ENCODE peak calls at places on chromosomes 12 and 14, in seven cellular contexts. X is NCI-H1092 treated with DMSO at 0.1 percent for 48 hours, O is endothelial cell, E is colonic mucosa, S is C1 segment of cervical spinal cord, A is AG08395, D is right cardiac atrium. W is an unnamed sample.

GRCh38 chr12:45388545-45388944 is 172.7 kb downstream of the ANO6 start:
- DNase-seq in X (peak), O (peak), E (peak), S (no peak), A (peak), D (no peak), W (no peak)

GRCh38 chr12:70543444-70543843 is 93.8 kb downstream of the PTPRB start:
- DNase-seq in X (no peak), O (no peak), E (no peak), S (no peak), A (peak), D (no peak), W (no peak)

GRCh38 chr14:75459099-75459741 is 31.4 kb downstream of the JDP2 start:
- DNase-seq in X (no peak), O (no peak), E (peak), S (no peak), A (no peak), D (peak), W (peak)

GRCh38 chr12:85529896-85530295 is 249.9 kb downstream of the ALX1 start:
- DNase-seq in X (no peak), O (no peak), E (no peak), S (no peak), A (no peak), D (no peak), W (no peak)

GRCh38 chr14:79573486-79573885 is 637.8 kb downstream of the DIO2 start:
- DNase-seq in X (no peak), O (no peak), E (no peak), S (no peak), A (no peak), D (no peak), W (no peak)

GRCh38 chr12:28025821-28026505 is 53.4 kb upstream of the PTHLH start:
- DNase-seq in X (no peak), O (no peak), E (no peak), S (no peak), A (no peak), D (no peak), W (no peak)

GRCh38 chr12:89417246-89417977 is 65.1 kb upstream of the DUSP6 start:
- DNase-seq in X (no peak), O (no peak), E (no peak), S (no peak), A (peak), D (no peak), W (no peak)

GRCh38 chr12:118107026-118107425 is 3.2 kb upstream of the VSIG10 start:
- DNase-seq in X (no peak), O (no peak), E (no peak), S (no peak), A (no peak), D (no peak), W (no peak)

GRCh38 chr14:65373671-65374039 is 38.9 kb upstream of the FUT8 start:
- DNase-seq in X (no peak), O (no peak), E (no peak), S (peak), A (peak), D (no peak), W (no peak)